ENCODE peak calls at places on chromosomes 6 and 20, in four cellular contexts. F, P, K and G are unnamed samples.
A peak's percentile ranks its signal among the peaks of the same experiment; 100 is the strongest.

GRCh38 chr20:11917663-11918062 is at the start of gene BTBD3:
- DNase-seq in P (peak; percentile 69), K (no peak), F (peak; percentile 73), G (peak; percentile 41)

GRCh38 chr20:3021777-3022176 is 21.6 kb upstream of the GNRH2 start:
- DNase-seq in P (no peak), K (no peak), F (no peak), G (no peak)

GRCh38 chr20:44618318-44618731 is 33.2 kb downstream of the ADA start:
- DNase-seq in K (peak; percentile 42), P (no peak), F (no peak), G (no peak)

GRCh38 chr6:38483526-38483925 is 156.2 kb downstream of the BTBD9 start:
- DNase-seq in K (no peak), P (no peak), F (no peak), G (no peak)

GRCh38 chr6:167906899-167907298 is 80.2 kb downstream of the AFDN start:
- DNase-seq in P (no peak), K (no peak), F (no peak), G (peak; percentile 5)

GRCh38 chr6:11613858-11614257 is 76.3 kb downstream of the TMEM170B start:
- DNase-seq in K (no peak), P (no peak), F (peak; percentile 46), G (peak; percentile 64)

GRCh38 chr6:145763742-145764141 is 28.4 kb upstream of the EPM2A start:
- DNase-seq in P (no peak), F (no peak), K (no peak), G (no peak)

GRCh38 chr20:25338112-25339023 is 52.3 kb downstream of the ABHD12 start:
- DNase-seq in K (no peak), P (no peak), F (no peak), G (no peak)

GRCh38 chr6:41723178-41723935 is 12.1 kb downstream of the TFEB start:
- DNase-seq in K (no peak), P (no peak), F (peak; percentile 94), G (peak; percentile 99)

GRCh38 chr6:23180504-23181293 is 611.3 kb downstream of the HDGFL1 start:
- DNase-seq in P (peak; percentile 98), F (peak; percentile 21), K (no peak), G (peak; percentile 17)

GRCh38 chr20:46826343-46826984 is 68.2 kb upstream of the EYA2 start:
- DNase-seq in K (no peak), P (no peak), F (no peak), G (peak; percentile 34)

GRCh38 chr6:41713161-41713649 is 22.2 kb downstream of the TFEB start:
- DNase-seq in P (no peak), K (no peak), F (peak; percentile 42), G (peak; percentile 40)

GRCh38 chr20:54276577-54277169 is 68.8 kb downstream of the PFDN4 start:
- DNase-seq in F (no peak), P (no peak), K (no peak), G (no peak)

GRCh38 chr6:52576392-52577021 is 353 bp downstream of the TRAM2 start:
- DNase-seq in P (no peak), K (peak; percentile 42), F (peak; percentile 73), G (peak; percentile 78)

GRCh38 chr6:126539022-126539421 is 199.1 kb downstream of the CENPW start:
- DNase-seq in K (no peak), P (no peak), F (peak; percentile 18), G (peak; percentile 11)

GRCh38 chr6:131038612-131039344 is 24.3 kb downstream of the EPB41L2 start:
- DNase-seq in P (no peak), K (no peak), F (peak; percentile 7), G (no peak)

GRCh38 chr6:22943331-22943730 is 374.0 kb downstream of the HDGFL1 start:
- DNase-seq in P (no peak), F (no peak), K (no peak), G (no peak)

GRCh38 chr20:58551631-58552030 is 36.4 kb upstream of the APCDD1L start:
- DNase-seq in K (no peak), P (no peak), F (no peak), G (no peak)